ENCODE peak calls at places on chromosomes 1 and 21, in four cellular contexts. One of them, this sample, is unnamed.

GRCh38 chr21:37414292-37415253 is 48.0 kb downstream of the DYRK1A start:
- DNase-seq in HCT116: no peak
- DNase-seq in H1: no peak
- DNase-seq in K562: no peak
- DNase-seq in this sample: no peak

GRCh38 chr1:224432141-224432540 is 2.5 kb downstream of the WDR26 start:
- DNase-seq in HCT116: no peak
- DNase-seq in K562: no peak
- DNase-seq in H1: no peak
- DNase-seq in this sample: no peak

GRCh38 chr1:180919183-180919700 is 6.5 kb downstream of the KIAA1614 start:
- DNase-seq in HCT116: no peak
- DNase-seq in H1: no peak
- DNase-seq in K562: no peak
- DNase-seq in this sample: no peak

GRCh38 chr1:205922314-205922713 is 20.9 kb downstream of the SLC26A9 start:
- DNase-seq in H1: no peak
- DNase-seq in K562: no peak
- DNase-seq in HCT116: no peak
- DNase-seq in this sample: no peak

GRCh38 chr21:43375827-43376795 is 50.8 kb downstream of the SIK1 start:
- DNase-seq in H1: no peak
- DNase-seq in HCT116: no peak
- DNase-seq in K562: no peak
- DNase-seq in this sample: no peak

GRCh38 chr21:15204140-15204774 is 139.5 kb upstream of the NRIP1 start:
- DNase-seq in H1: no peak
- DNase-seq in K562: no peak
- DNase-seq in HCT116: no peak
- DNase-seq in this sample: no peak

GRCh38 chr1:234256359-234256758 is 116.9 kb upstream of the COA6 start:
- DNase-seq in K562: no peak
- DNase-seq in HCT116: no peak
- DNase-seq in H1: no peak
- DNase-seq in this sample: no peak

GRCh38 chr21:31425158-31425557 is 81.1 kb upstream of the TIAM1 start:
- DNase-seq in H1: peak; percentile 48
- DNase-seq in HCT116: no peak
- DNase-seq in K562: no peak
- DNase-seq in this sample: no peak

GRCh38 chr1:201648066-201648910 is 109.4 kb downstream of the NAV1 start:
- DNase-seq in K562: peak; percentile 85
- DNase-seq in H1: peak; percentile 71
- DNase-seq in HCT116: no peak
- DNase-seq in this sample: no peak

GRCh38 chr21:16420086-16420724 is 690.4 kb downstream of the USP25 start:
- DNase-seq in H1: no peak
- DNase-seq in K562: no peak
- DNase-seq in HCT116: no peak
- DNase-seq in this sample: no peak

GRCh38 chr1:170273556-170274501 is 128.1 kb downstream of the NTMT2 start:
- DNase-seq in H1: no peak
- DNase-seq in K562: no peak
- DNase-seq in HCT116: no peak
- DNase-seq in this sample: peak; percentile 13

GRCh38 chr1:177969109-177969508 is 749 bp downstream of the SEC16B start:
- DNase-seq in HCT116: no peak
- DNase-seq in K562: no peak
- DNase-seq in H1: no peak
- DNase-seq in this sample: no peak

GRCh38 chr1:20551945-20552727 is at the start of gene FAM43B:
- DNase-seq in K562: peak; percentile 44
- DNase-seq in H1: peak; percentile 83
- DNase-seq in HCT116: no peak
- DNase-seq in this sample: no peak

GRCh38 chr1:200150721-200151120 is 123.2 kb downstream of the NR5A2 start:
- DNase-seq in H1: no peak
- DNase-seq in HCT116: peak; percentile 51
- DNase-seq in K562: peak; percentile 85
- DNase-seq in this sample: peak; percentile 49

GRCh38 chr1:97063532-97063931 is 341.9 kb downstream of the PTBP2 start:
- DNase-seq in H1: no peak
- DNase-seq in K562: no peak
- DNase-seq in HCT116: no peak
- DNase-seq in this sample: no peak

GRCh38 chr1:118949317-118949716 is 38.8 kb downstream of the TBX15 start:
- DNase-seq in H1: no peak
- DNase-seq in K562: no peak
- DNase-seq in HCT116: no peak
- DNase-seq in this sample: no peak

GRCh38 chr1:225700889-225701465 is 48.1 kb upstream of the ENAH start:
- DNase-seq in H1: no peak
- DNase-seq in K562: no peak
- DNase-seq in HCT116: no peak
- DNase-seq in this sample: no peak

GRCh38 chr1:234322979-234323378 is 50.3 kb upstream of the COA6 start:
- DNase-seq in H1: peak; percentile 89
- DNase-seq in HCT116: peak; percentile 21
- DNase-seq in K562: peak; percentile 87
- DNase-seq in this sample: no peak

GRCh38 chr1:228366851-228367741 is 39.5 kb downstream of the TRIM11 start:
- DNase-seq in HCT116: no peak
- DNase-seq in H1: no peak
- DNase-seq in K562: no peak
- DNase-seq in this sample: no peak

GRCh38 chr1:6083801-6084467 is 38.2 kb downstream of the KCNAB2 start:
- DNase-seq in H1: no peak
- DNase-seq in K562: no peak
- DNase-seq in HCT116: no peak
- DNase-seq in this sample: no peak

GRCh38 chr1:158035976-158036583 is 42.6 kb downstream of the KIRREL1 start:
- DNase-seq in H1: no peak
- DNase-seq in HCT116: peak; percentile 28
- DNase-seq in K562: peak; percentile 38
- DNase-seq in this sample: no peak

GRCh38 chr1:204684551-204685235 is 845 bp downstream of the LRRN2 start:
- DNase-seq in H1: peak; percentile 74
- DNase-seq in HCT116: no peak
- DNase-seq in K562: no peak
- DNase-seq in this sample: no peak

GRCh38 chr1:112887599-112888303 is 68.2 kb downstream of the SLC16A1 start:
- DNase-seq in K562: no peak
- DNase-seq in HCT116: no peak
- DNase-seq in H1: no peak
- DNase-seq in this sample: no peak

GRCh38 chr1:113074237-113074636 is 1.2 kb downstream of the LRIG2 start:
- DNase-seq in K562: no peak
- DNase-seq in H1: no peak
- DNase-seq in HCT116: no peak
- DNase-seq in this sample: peak; percentile 19

GRCh38 chr1:50378757-50379156 is 44.5 kb downstream of the DMRTA2 start:
- DNase-seq in K562: no peak
- DNase-seq in HCT116: no peak
- DNase-seq in H1: no peak
- DNase-seq in this sample: no peak

GRCh38 chr1:54854376-54855020 is 32.5 kb downstream of the DHCR24 start:
- DNase-seq in H1: no peak
- DNase-seq in K562: no peak
- DNase-seq in HCT116: no peak
- DNase-seq in this sample: no peak

GRCh38 chr1:64223329-64224151 is 20.1 kb downstream of the UBE2U start:
- DNase-seq in K562: no peak
- DNase-seq in H1: no peak
- DNase-seq in HCT116: no peak
- DNase-seq in this sample: peak; percentile 19

GRCh38 chr1:30146448-30146847 is 576.9 kb downstream of the MATN1 start:
- DNase-seq in HCT116: no peak
- DNase-seq in H1: no peak
- DNase-seq in K562: no peak
- DNase-seq in this sample: no peak

GRCh38 chr1:19974822-19975416 is 4.5 kb downstream of the PLA2G2A start:
- DNase-seq in H1: peak; percentile 64
- DNase-seq in HCT116: peak; percentile 60
- DNase-seq in K562: peak; percentile 60
- DNase-seq in this sample: no peak

GRCh38 chr1:55484173-55484572 is 269.0 kb upstream of the USP24 start:
- DNase-seq in HCT116: no peak
- DNase-seq in K562: no peak
- DNase-seq in H1: no peak
- DNase-seq in this sample: no peak

GRCh38 chr1:153506831-153507413 is 28.9 kb downstream of the S100A6 start:
- DNase-seq in HCT116: no peak
- DNase-seq in H1: no peak
- DNase-seq in K562: no peak
- DNase-seq in this sample: no peak

DNA sequence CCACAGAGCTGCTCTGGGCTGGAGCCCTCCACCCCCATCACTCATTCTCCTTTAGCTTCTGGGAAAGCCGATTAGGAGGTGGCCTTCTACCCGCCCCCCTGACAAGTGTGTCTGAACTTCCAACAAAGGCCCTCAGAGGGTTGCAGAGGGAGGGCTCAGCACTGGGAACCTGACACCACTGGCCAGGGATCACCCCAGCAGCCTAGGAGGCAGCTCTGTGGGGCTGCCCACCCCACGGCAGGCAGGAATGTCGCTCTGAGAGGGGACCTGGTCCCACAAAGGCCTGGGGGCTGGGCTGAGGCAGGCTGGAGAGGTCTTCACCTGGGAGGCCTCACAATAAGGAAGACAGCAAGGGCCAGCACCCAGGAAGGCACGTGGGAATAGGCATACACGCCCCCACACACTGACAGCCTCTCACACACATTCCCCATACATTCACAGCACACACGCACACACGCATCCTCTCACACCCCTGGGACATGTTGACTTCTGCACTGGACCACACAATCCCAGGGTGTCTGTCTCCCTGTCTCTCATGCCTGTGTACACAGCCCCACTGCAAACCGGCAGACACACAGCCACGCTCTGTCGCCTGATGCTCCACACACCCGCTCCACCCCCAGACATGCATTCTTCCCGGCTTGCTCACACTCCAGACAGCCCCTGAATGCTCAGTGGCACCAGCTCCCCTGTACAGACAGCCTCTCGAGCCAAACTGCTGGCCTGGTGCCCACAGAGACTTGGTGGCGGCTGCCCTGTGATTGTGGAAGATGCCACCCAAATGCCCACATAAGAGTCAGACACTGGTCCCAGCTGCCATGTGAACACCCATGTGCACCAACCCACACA is 30.7 kb downstream of the DMBX1 start:
- DNase-seq in H1: no peak
- DNase-seq in K562: peak; percentile 91
- DNase-seq in HCT116: peak; percentile 23
- DNase-seq in this sample: no peak
- TF ChIP-seq EGR1 in H1: no peak
- TF ChIP-seq EGR1 in K562: peak; percentile 93
- TF ChIP-seq EGR1 in HCT116: peak; percentile 72
- TF ChIP-seq EGR1 in this sample: no peak

DNA sequence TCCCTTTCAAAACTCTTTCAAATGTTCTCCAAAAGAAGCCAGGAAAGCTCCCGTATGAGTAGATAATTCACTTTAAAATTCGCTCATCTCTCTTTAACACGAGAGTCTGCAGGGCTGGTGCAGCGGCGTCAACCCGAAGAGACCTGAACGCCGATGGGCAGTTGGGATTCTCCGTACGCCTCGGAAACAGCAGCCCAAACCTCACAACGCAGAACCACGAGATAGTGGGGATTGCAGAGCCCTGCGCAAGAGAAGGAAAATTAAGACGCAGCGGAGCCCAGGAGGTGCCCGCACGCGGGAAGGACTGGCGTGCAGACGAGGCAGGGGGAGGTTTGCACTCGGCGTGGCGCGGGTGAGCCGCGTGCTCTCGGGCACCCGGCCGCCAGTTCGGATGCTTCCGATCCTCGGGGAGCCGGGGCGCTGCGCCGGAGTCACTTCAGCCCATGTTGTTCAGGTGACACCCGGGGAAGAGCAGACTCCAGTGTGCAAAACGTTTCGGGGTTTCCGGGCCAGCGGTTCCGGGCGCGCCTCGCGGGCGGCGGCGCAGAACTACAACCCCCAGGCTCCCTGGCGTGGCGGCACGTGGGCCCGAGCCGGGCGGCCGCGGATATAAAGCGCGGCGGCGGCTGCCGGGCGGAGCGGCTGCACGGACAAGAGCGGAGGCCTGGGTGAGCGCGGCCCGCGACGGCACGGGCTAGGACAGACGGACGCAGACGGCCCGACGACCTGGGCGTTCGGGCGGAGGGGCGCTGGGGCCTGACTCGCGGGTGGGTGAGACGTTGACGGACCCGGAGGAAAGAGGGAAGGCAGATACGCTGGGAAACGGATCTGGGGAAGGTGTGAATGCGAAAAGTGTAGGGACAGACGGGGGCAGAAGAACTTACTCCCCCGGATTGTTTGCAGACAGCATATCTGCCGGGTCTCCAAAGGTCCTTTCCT is at the start of gene NPL:
- DNase-seq in HCT116: no peak
- DNase-seq in K562: peak; percentile 89
- DNase-seq in H1: peak; percentile 87
- DNase-seq in this sample: peak; percentile 34
- TF ChIP-seq EGR1 in HCT116: no peak
- TF ChIP-seq EGR1 in K562: peak; percentile 35
- TF ChIP-seq EGR1 in H1: no peak
- TF ChIP-seq EGR1 in this sample: no peak

GRCh38 chr1:230067871-230068814 is 1.1 kb downstream of the GALNT2 start:
- DNase-seq in HCT116: no peak
- DNase-seq in H1: peak; percentile 75
- DNase-seq in K562: peak; percentile 70
- DNase-seq in this sample: no peak

GRCh38 chr1:230070321-230071208 is 3.5 kb downstream of the GALNT2 start:
- DNase-seq in H1: no peak
- DNase-seq in K562: no peak
- DNase-seq in HCT116: no peak
- DNase-seq in this sample: no peak

GRCh38 chr1:230071316-230071715 is 4.3 kb downstream of the GALNT2 start:
- DNase-seq in K562: no peak
- DNase-seq in H1: peak; percentile 27
- DNase-seq in HCT116: no peak
- DNase-seq in this sample: no peak

GRCh38 chr1:230068952-230069684 is 2.1 kb downstream of the GALNT2 start:
- DNase-seq in K562: peak; percentile 54
- DNase-seq in H1: no peak
- DNase-seq in HCT116: no peak
- DNase-seq in this sample: no peak

DNA sequence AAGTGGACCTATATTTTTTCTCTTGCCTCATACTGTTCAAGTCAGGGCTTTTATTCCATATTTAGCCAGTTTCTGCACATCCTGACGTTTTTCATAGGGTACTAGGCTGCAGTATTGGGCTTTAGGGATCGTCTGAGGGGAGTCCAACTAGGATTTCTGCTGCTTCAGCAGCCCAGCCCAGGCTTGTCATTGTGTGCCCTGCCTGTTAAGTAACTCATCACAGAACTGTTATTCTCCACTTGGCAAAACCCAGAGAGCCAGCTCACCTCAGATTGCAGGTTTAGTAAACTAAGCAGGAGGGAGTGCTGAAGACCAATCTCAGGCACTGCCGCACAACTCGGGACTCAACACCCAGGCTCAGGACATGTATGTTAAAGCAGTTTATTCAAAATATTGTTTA is 2.8 kb downstream of the GALNT2 start:
- DNase-seq in K562: peak; percentile 36
- DNase-seq in H1: peak; percentile 32
- DNase-seq in HCT116: no peak
- DNase-seq in this sample: no peak
- TF ChIP-seq EGR1 in K562: no peak
- TF ChIP-seq EGR1 in H1: no peak
- TF ChIP-seq EGR1 in HCT116: no peak
- TF ChIP-seq EGR1 in this sample: no peak

GRCh38 chr1:16164821-16165364 is 9.0 kb upstream of the EPHA2 start:
- DNase-seq in HCT116: no peak
- DNase-seq in H1: no peak
- DNase-seq in K562: no peak
- DNase-seq in this sample: no peak
- TF ChIP-seq EGR1 in HCT116: no peak
- TF ChIP-seq EGR1 in H1: no peak
- TF ChIP-seq EGR1 in K562: no peak
- TF ChIP-seq EGR1 in this sample: no peak

This sample was measured in GM12878.